ENCODE peak calls at places on chromosome 22, in eight cellular contexts. One of them, this sample, is unnamed.

GRCh38 chr22:47575291-47575690 is 812.8 kb downstream of the TBC1D22A start:
- DNase-seq in GM23338: no peak
- DNase-seq in breast epithelium: no peak
- DNase-seq in suprapubic skin: peak; percentile 10
- DNase-seq in endothelial cell of umbilical vein: no peak
- DNase-seq in HepG2: no peak
- DNase-seq in HCT116: no peak
- DNase-seq in sigmoid colon: no peak
- DNase-seq in this sample: no peak

GRCh38 chr22:48677621-48678020 is 1150.1 kb downstream of the BRD1 start:
- DNase-seq in GM23338: no peak
- DNase-seq in breast epithelium: no peak
- DNase-seq in suprapubic skin: no peak
- DNase-seq in endothelial cell of umbilical vein: no peak
- DNase-seq in HepG2: no peak
- DNase-seq in HCT116: no peak
- DNase-seq in sigmoid colon: no peak
- DNase-seq in this sample: no peak

GRCh38 chr22:25030636-25031035 is 78.1 kb downstream of the KIAA1671 start:
- DNase-seq in GM23338: no peak
- DNase-seq in breast epithelium: peak; percentile 71
- DNase-seq in suprapubic skin: no peak
- DNase-seq in endothelial cell of umbilical vein: no peak
- DNase-seq in HepG2: no peak
- DNase-seq in HCT116: no peak
- DNase-seq in sigmoid colon: no peak
- DNase-seq in this sample: no peak

GRCh38 chr22:43007519-43008102 is 7.3 kb downstream of the PACSIN2 start:
- DNase-seq in GM23338: no peak
- DNase-seq in breast epithelium: no peak
- DNase-seq in suprapubic skin: no peak
- DNase-seq in endothelial cell of umbilical vein: no peak
- DNase-seq in HepG2: peak; percentile 65
- DNase-seq in HCT116: no peak
- DNase-seq in sigmoid colon: no peak
- DNase-seq in this sample: peak; percentile 14

GRCh38 chr22:27474711-27475547 is 326.6 kb downstream of the MN1 start:
- DNase-seq in GM23338: peak; percentile 88
- DNase-seq in breast epithelium: peak; percentile 78
- DNase-seq in suprapubic skin: no peak
- DNase-seq in endothelial cell of umbilical vein: peak; percentile 76
- DNase-seq in HepG2: no peak
- DNase-seq in HCT116: peak; percentile 66
- DNase-seq in sigmoid colon: peak; percentile 79
- DNase-seq in this sample: no peak

GRCh38 chr22:41976070-41976901 is 7.0 kb downstream of the SEPTIN3 start:
- DNase-seq in GM23338: peak; percentile 61
- DNase-seq in breast epithelium: no peak
- DNase-seq in suprapubic skin: no peak
- DNase-seq in endothelial cell of umbilical vein: no peak
- DNase-seq in HepG2: no peak
- DNase-seq in HCT116: no peak
- DNase-seq in sigmoid colon: no peak
- DNase-seq in this sample: no peak

GRCh38 chr22:37904572-37905533 is 1.2 kb upstream of the MICALL1 start:
- DNase-seq in GM23338: peak; percentile 40
- DNase-seq in breast epithelium: no peak
- DNase-seq in suprapubic skin: no peak
- DNase-seq in endothelial cell of umbilical vein: peak; percentile 90
- DNase-seq in HepG2: peak; percentile 58
- DNase-seq in HCT116: peak; percentile 87
- DNase-seq in sigmoid colon: peak; percentile 83
- DNase-seq in this sample: no peak

GRCh38 chr22:46576556-46577351 is 39.3 kb upstream of the CELSR1 start:
- DNase-seq in GM23338: peak; percentile 75
- DNase-seq in breast epithelium: no peak
- DNase-seq in suprapubic skin: peak; percentile 75
- DNase-seq in endothelial cell of umbilical vein: no peak
- DNase-seq in HepG2: no peak
- DNase-seq in HCT116: no peak
- DNase-seq in sigmoid colon: peak; percentile 71
- DNase-seq in this sample: no peak

GRCh38 chr22:46613606-46613997 is 6.6 kb upstream of the GRAMD4 start:
- DNase-seq in GM23338: no peak
- DNase-seq in breast epithelium: no peak
- DNase-seq in suprapubic skin: no peak
- DNase-seq in endothelial cell of umbilical vein: peak; percentile 48
- DNase-seq in HepG2: no peak
- DNase-seq in HCT116: no peak
- DNase-seq in sigmoid colon: no peak
- DNase-seq in this sample: no peak

GRCh38 chr22:41448189-41448808 is 1.7 kb upstream of the TOB2 start:
- DNase-seq in GM23338: peak; percentile 99
- DNase-seq in breast epithelium: peak; percentile 97
- DNase-seq in suprapubic skin: peak; percentile 98
- DNase-seq in endothelial cell of umbilical vein: peak; percentile 100
- DNase-seq in HepG2: peak; percentile 99
- DNase-seq in HCT116: peak; percentile 99
- DNase-seq in sigmoid colon: peak; percentile 99
- DNase-seq in this sample: peak; percentile 98

GRCh38 chr22:37411655-37412054 is 15.6 kb downstream of the ELFN2 start:
- DNase-seq in GM23338: no peak
- DNase-seq in breast epithelium: no peak
- DNase-seq in suprapubic skin: no peak
- DNase-seq in endothelial cell of umbilical vein: no peak
- DNase-seq in HepG2: no peak
- DNase-seq in HCT116: no peak
- DNase-seq in sigmoid colon: no peak
- DNase-seq in this sample: no peak

GRCh38 chr22:23772315-23773246 is at the start of gene MMP11:
- DNase-seq in GM23338: peak; percentile 82
- DNase-seq in breast epithelium: no peak
- DNase-seq in suprapubic skin: peak; percentile 77
- DNase-seq in endothelial cell of umbilical vein: no peak
- DNase-seq in HepG2: no peak
- DNase-seq in HCT116: no peak
- DNase-seq in sigmoid colon: peak; percentile 83
- DNase-seq in this sample: no peak

GRCh38 chr22:38397189-38398097 is 57.6 kb downstream of the KCNJ4 start:
- DNase-seq in GM23338: peak; percentile 92
- DNase-seq in breast epithelium: peak; percentile 45
- DNase-seq in suprapubic skin: peak; percentile 78
- DNase-seq in endothelial cell of umbilical vein: peak; percentile 21
- DNase-seq in HepG2: no peak
- DNase-seq in HCT116: no peak
- DNase-seq in sigmoid colon: no peak
- DNase-seq in this sample: no peak

GRCh38 chr22:46180370-46181137 is 30.2 kb downstream of the PPARA start:
- DNase-seq in GM23338: peak; percentile 29
- DNase-seq in breast epithelium: no peak
- DNase-seq in suprapubic skin: no peak
- DNase-seq in endothelial cell of umbilical vein: no peak
- DNase-seq in HepG2: no peak
- DNase-seq in HCT116: no peak
- DNase-seq in sigmoid colon: no peak
- DNase-seq in this sample: no peak

GRCh38 chr22:19821523-19822300 is 33.0 kb downstream of the GNB1L start:
- DNase-seq in GM23338: no peak
- DNase-seq in breast epithelium: peak; percentile 15
- DNase-seq in suprapubic skin: no peak
- DNase-seq in endothelial cell of umbilical vein: no peak
- DNase-seq in HepG2: no peak
- DNase-seq in HCT116: no peak
- DNase-seq in sigmoid colon: peak; percentile 50
- DNase-seq in this sample: no peak

GRCh38 chr22:47837703-47838102 is 1075.3 kb downstream of the TBC1D22A start:
- DNase-seq in GM23338: peak; percentile 32
- DNase-seq in breast epithelium: no peak
- DNase-seq in suprapubic skin: no peak
- DNase-seq in endothelial cell of umbilical vein: no peak
- DNase-seq in HepG2: peak; percentile 30
- DNase-seq in HCT116: peak; percentile 13
- DNase-seq in sigmoid colon: no peak
- DNase-seq in this sample: no peak

GRCh38 chr22:46052331-46052771 is 75.4 kb upstream of the WNT7B start:
- DNase-seq in GM23338: no peak
- DNase-seq in breast epithelium: peak; percentile 33
- DNase-seq in suprapubic skin: peak; percentile 69
- DNase-seq in endothelial cell of umbilical vein: no peak
- DNase-seq in HepG2: no peak
- DNase-seq in HCT116: no peak
- DNase-seq in sigmoid colon: peak; percentile 72
- DNase-seq in this sample: no peak

GRCh38 chr22:41229730-41230398 is 10.9 kb downstream of the CHADL start:
- DNase-seq in GM23338: no peak
- DNase-seq in breast epithelium: no peak
- DNase-seq in suprapubic skin: no peak
- DNase-seq in endothelial cell of umbilical vein: peak; percentile 83
- DNase-seq in HepG2: no peak
- DNase-seq in HCT116: no peak
- DNase-seq in sigmoid colon: no peak
- DNase-seq in this sample: no peak

GRCh38 chr22:21622624-21623401 is 7.0 kb downstream of the YDJC start:
- DNase-seq in GM23338: no peak
- DNase-seq in breast epithelium: no peak
- DNase-seq in suprapubic skin: no peak
- DNase-seq in endothelial cell of umbilical vein: no peak
- DNase-seq in HepG2: no peak
- DNase-seq in HCT116: no peak
- DNase-seq in sigmoid colon: no peak
- DNase-seq in this sample: no peak

GRCh38 chr22:46971141-46971775 is 208.8 kb downstream of the TBC1D22A start:
- DNase-seq in GM23338: no peak
- DNase-seq in breast epithelium: no peak
- DNase-seq in suprapubic skin: no peak
- DNase-seq in endothelial cell of umbilical vein: peak; percentile 98
- DNase-seq in HepG2: no peak
- DNase-seq in HCT116: no peak
- DNase-seq in sigmoid colon: peak; percentile 70
- DNase-seq in this sample: no peak

GRCh38 chr22:45983797-45984196 is 6.8 kb upstream of the WNT7B start:
- DNase-seq in GM23338: no peak
- DNase-seq in breast epithelium: no peak
- DNase-seq in suprapubic skin: no peak
- DNase-seq in endothelial cell of umbilical vein: no peak
- DNase-seq in HepG2: no peak
- DNase-seq in HCT116: no peak
- DNase-seq in sigmoid colon: no peak
- DNase-seq in this sample: no peak

GRCh38 chr22:22855617-22856308 is 31.9 kb upstream of the IGLL5 start:
- DNase-seq in GM23338: peak; percentile 75
- DNase-seq in breast epithelium: no peak
- DNase-seq in suprapubic skin: no peak
- DNase-seq in endothelial cell of umbilical vein: no peak
- DNase-seq in HepG2: peak; percentile 12
- DNase-seq in HCT116: no peak
- DNase-seq in sigmoid colon: no peak
- DNase-seq in this sample: no peak

GRCh38 chr22:20552450-20552894 is 45.1 kb downstream of the MED15 start:
- DNase-seq in GM23338: no peak
- DNase-seq in breast epithelium: peak; percentile 40
- DNase-seq in suprapubic skin: peak; percentile 86
- DNase-seq in endothelial cell of umbilical vein: peak; percentile 47
- DNase-seq in HepG2: peak; percentile 67
- DNase-seq in HCT116: no peak
- DNase-seq in sigmoid colon: peak; percentile 96
- DNase-seq in this sample: no peak

GRCh38 chr22:44211256-44211945 is 30.7 kb downstream of the PARVG start:
- DNase-seq in GM23338: no peak
- DNase-seq in breast epithelium: no peak
- DNase-seq in suprapubic skin: no peak
- DNase-seq in endothelial cell of umbilical vein: no peak
- DNase-seq in HepG2: no peak
- DNase-seq in HCT116: no peak
- DNase-seq in sigmoid colon: no peak
- DNase-seq in this sample: no peak
- H3K4me3 ChIP-seq in GM23338: no peak overlapping the region
- H3K4me3 ChIP-seq in breast epithelium: no peak overlapping the region
- H3K4me3 ChIP-seq in suprapubic skin: no peak overlapping the region
- H3K4me3 ChIP-seq in endothelial cell of umbilical vein: no peak overlapping the region
- H3K4me3 ChIP-seq in HepG2: no peak overlapping the region
- H3K4me3 ChIP-seq in HCT116: no peak overlapping the region
- H3K4me3 ChIP-seq in sigmoid colon: no peak overlapping the region
- H3K4me3 ChIP-seq in this sample: no peak overlapping the region

GRCh38 chr22:35367331-35367886 is 13.5 kb upstream of the HMOX1 start:
- DNase-seq in GM23338: no peak
- DNase-seq in breast epithelium: no peak
- DNase-seq in suprapubic skin: no peak
- DNase-seq in endothelial cell of umbilical vein: no peak
- DNase-seq in HepG2: no peak
- DNase-seq in HCT116: no peak
- DNase-seq in sigmoid colon: no peak
- DNase-seq in this sample: no peak
- TF ChIP-seq POLR2AphosphoS5 in GM23338: no peak
- TF ChIP-seq POLR2AphosphoS5 in breast epithelium: no peak
- TF ChIP-seq POLR2AphosphoS5 in suprapubic skin: no peak
- TF ChIP-seq POLR2AphosphoS5 in endothelial cell of umbilical vein: no peak
- TF ChIP-seq POLR2AphosphoS5 in HepG2: no peak
- TF ChIP-seq POLR2AphosphoS5 in HCT116: no peak
- TF ChIP-seq POLR2AphosphoS5 in sigmoid colon: no peak
- TF ChIP-seq POLR2AphosphoS5 in this sample: no peak

GRCh38 chr22:17841836-17842235 is 67.6 kb upstream of the BID start:
- DNase-seq in GM23338: no peak
- DNase-seq in breast epithelium: no peak
- DNase-seq in suprapubic skin: no peak
- DNase-seq in endothelial cell of umbilical vein: no peak
- DNase-seq in HepG2: peak; percentile 27
- DNase-seq in HCT116: no peak
- DNase-seq in sigmoid colon: no peak
- DNase-seq in this sample: no peak
- H3K4me3 ChIP-seq in GM23338: no peak overlapping the region
- H3K4me3 ChIP-seq in breast epithelium: peak overlapping the region; percentile 16
- H3K4me3 ChIP-seq in suprapubic skin: no peak overlapping the region
- H3K4me3 ChIP-seq in endothelial cell of umbilical vein: no peak overlapping the region
- H3K4me3 ChIP-seq in HepG2: no peak overlapping the region
- H3K4me3 ChIP-seq in HCT116: no peak overlapping the region
- H3K4me3 ChIP-seq in sigmoid colon: peak overlapping the region; percentile 32
- H3K4me3 ChIP-seq in this sample: no peak overlapping the region

DNA sequence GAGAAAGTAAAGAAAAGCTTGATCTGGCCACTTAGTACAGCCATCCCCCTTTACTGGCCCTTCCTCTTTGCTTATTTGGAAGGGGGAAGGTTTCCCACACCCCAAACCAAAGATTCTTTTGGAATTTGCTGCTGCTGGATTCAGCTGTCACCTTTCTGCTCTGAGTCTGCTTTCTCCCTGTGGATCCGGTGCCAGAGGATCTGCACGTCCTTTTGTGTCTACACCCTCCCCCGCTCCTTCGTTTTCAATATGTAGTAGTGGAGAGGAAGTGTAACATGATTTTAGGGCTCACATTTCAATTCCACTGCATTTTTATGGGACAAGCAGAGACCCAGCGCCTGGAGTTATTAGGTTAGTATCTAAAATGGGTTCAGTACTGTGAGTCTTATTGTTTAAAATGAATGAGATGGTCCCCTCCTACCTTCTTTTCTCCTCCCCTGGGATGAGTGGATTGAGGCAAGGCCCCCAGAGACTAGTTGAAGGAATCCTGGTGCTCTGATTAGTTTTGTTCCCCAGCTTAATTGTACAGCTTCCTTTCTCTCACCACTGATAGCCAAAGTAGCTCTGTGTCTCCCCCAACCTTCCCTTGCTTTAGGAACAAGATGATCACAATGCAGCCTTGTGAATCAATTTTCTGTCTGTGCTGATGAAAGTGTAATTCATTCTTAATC is 30.5 kb upstream of the CABP7 start:
- DNase-seq in GM23338: peak; percentile 44
- DNase-seq in breast epithelium: no peak
- DNase-seq in suprapubic skin: no peak
- DNase-seq in endothelial cell of umbilical vein: no peak
- DNase-seq in HepG2: no peak
- DNase-seq in HCT116: no peak
- DNase-seq in sigmoid colon: no peak
- DNase-seq in this sample: no peak
- TF ChIP-seq POLR2AphosphoS5 in GM23338: no peak
- TF ChIP-seq POLR2AphosphoS5 in breast epithelium: no peak
- TF ChIP-seq POLR2AphosphoS5 in suprapubic skin: no peak
- TF ChIP-seq POLR2AphosphoS5 in endothelial cell of umbilical vein: no peak
- TF ChIP-seq POLR2AphosphoS5 in HepG2: no peak
- TF ChIP-seq POLR2AphosphoS5 in HCT116: no peak
- TF ChIP-seq POLR2AphosphoS5 in sigmoid colon: no peak
- TF ChIP-seq POLR2AphosphoS5 in this sample: no peak

This sample was measured in HL-60.